ENCODE peak calls at places on chromosomes 4 and X, in eight cellular contexts. N, K, Y, W, D, R, G and L are unnamed samples.

GRCh38 chrX:40878821-40879571 is 143.7 kb upstream of the MED14 start:
- DNase-seq in R (no peak), N (no peak), Y (no peak), G (no peak), W (no peak), K (no peak), D (no peak), L (no peak)

GRCh38 chr4:37478151-37478550 is 208.0 kb downstream of the RELL1 start:
- DNase-seq in Y (no peak), D (no peak), R (no peak), W (no peak), G (no peak), K (no peak), N (no peak), L (no peak)

GRCh38 chr4:158006973-158007372 is 165.9 kb downstream of the GASK1B start:
- DNase-seq in N (no peak), K (peak), R (no peak), G (no peak), D (no peak), W (no peak), Y (no peak), L (no peak)

GRCh38 chr4:40990202-40990898 is 224.0 kb downstream of the APBB2 start:
- DNase-seq in K (peak), G (no peak), D (no peak), R (no peak), Y (no peak), W (no peak), N (no peak), L (no peak)

GRCh38 chr4:176277162-176277904 is 8.3 kb upstream of the ASB5 start:
- DNase-seq in D (peak), W (peak), G (peak), Y (no peak), N (peak), R (peak), K (peak), L (peak)

GRCh38 chr4:24892778-24893177 is 20.1 kb downstream of the CCDC149 start:
- DNase-seq in K (no peak), R (no peak), G (no peak), D (no peak), W (no peak), N (no peak), Y (no peak), L (no peak)

GRCh38 chr4:169080970-169081369 is 70.9 kb upstream of the CBR4 start:
- DNase-seq in D (peak), W (no peak), Y (no peak), N (no peak), G (no peak), K (peak), R (peak), L (no peak)

GRCh38 chr4:124414641-124415040 is 297.9 kb downstream of the ANKRD50 start:
- DNase-seq in K (no peak), N (no peak), Y (no peak), D (no peak), W (no peak), G (no peak), R (no peak), L (no peak)

GRCh38 chrX:9431281-9431680 is 33.6 kb upstream of the TBL1X start:
- DNase-seq in G (no peak), N (no peak), K (no peak), Y (no peak), R (no peak), W (no peak), D (no peak), L (no peak)
- TF ChIP-seq POLR2A in G (no peak), N (no peak), K (no peak), Y (no peak), R (no peak), W (no peak), D (no peak), L (no peak)

GRCh38 chr4:3073158-3074077 is 920 bp downstream of the HTT-AS start:
- DNase-seq in G (no peak), R (peak), K (no peak), N (peak), W (no peak), Y (no peak), D (peak), L (no peak)
- TF ChIP-seq POLR2A in G (peak), R (peak), K (no peak), N (peak), W (peak), Y (peak), D (no peak), L (no peak)

DNA sequence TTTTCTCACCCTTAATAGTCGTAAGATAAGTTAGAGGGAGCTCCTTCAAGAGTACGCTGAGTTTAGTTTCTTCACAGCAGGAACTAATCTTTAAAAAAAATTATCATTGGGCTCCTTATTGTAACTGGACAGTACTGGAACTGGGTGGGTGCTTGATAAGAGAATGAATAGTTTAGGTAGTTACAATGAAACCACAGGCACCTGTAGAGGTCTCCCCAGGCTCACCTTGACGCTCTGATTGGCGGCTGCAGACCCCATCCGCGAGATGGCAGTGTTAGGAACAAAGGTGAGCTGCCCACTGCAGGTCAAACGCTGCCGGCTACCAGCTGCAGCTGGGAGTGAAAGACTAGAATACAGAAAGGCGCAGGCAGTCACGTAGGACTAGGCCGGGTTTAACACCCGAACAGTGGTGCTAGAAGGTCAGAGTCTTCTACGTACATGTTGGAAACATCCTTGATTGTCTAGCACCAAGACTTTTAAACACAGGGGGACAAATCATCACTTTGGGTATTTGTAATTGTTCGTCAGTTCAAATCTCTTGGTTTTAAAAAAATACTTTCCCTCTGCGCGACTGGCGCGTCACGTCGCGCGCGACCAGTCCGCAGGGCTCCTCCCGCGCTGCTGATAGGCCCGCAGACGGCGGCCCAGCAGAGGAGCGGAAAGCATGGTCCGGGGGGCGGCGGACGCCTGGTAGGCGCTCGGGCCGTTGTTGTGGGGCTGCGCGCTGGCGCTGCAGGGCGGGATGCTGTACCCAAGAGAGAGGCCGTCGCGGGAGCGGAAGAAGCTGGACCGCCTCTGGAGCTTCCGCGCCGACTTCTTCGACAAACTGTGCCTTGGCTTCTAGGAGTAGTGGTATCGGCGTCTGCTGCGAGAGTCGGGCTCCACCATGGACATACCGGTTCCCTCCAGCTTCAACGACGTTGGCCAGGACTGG is 45.6 kb downstream of the SMARCA5 start:
- DNase-seq in K (peak), R (peak), D (peak), W (peak), Y (peak), G (peak), N (peak), L (peak)
- TF ChIP-seq POLR2A in K (peak), R (no peak), D (no peak), W (peak), Y (peak), G (peak), N (no peak), L (peak)

GRCh38 chr4:100823066-100823992 is 305.5 kb upstream of the EMCN start:
- DNase-seq in W (no peak), N (no peak), G (no peak), R (no peak), K (no peak), D (no peak), Y (no peak), L (no peak)
- TF ChIP-seq POLR2A in W (no peak), N (no peak), G (no peak), R (no peak), K (no peak), D (no peak), Y (no peak), L (no peak)